ENCODE peak calls at places on chromosomes 1 and 21, in ten cellular contexts. Y is pulmonary artery endothelial cell; M is retina; Z is AG20443; A is activated CD4-positive, CD25-positive, alpha-beta regulatory T cell treated with anti-CD3 and anti-CD28 coated beads, Interleukin-2, amount 50 U/mL, for 72 hours; D is activated naive CD4-positive, alpha-beta T cell; H is stimulated activated CD4-positive, alpha-beta T cell treated with anti-CD3 and anti-CD28 coated beads, TNF-alpha, amount 100 ng/mL, for 4 hours; V is naive thymus-derived CD8-positive, alpha-beta T cell; N is anterior cingulate cortex; L is caudate nucleus. R is an unnamed sample.

GRCh38 chr1:3869751-3870301 is 12.6 kb downstream of the DFFB start:
- DNase-seq in L (no peak), Z (no peak), H (no peak), N (no peak), Y (no peak), D (no peak), M (peak; percentile 42), A (no peak), V (no peak), R (no peak)

GRCh38 chr1:22453181-22453580 is 1.5 kb downstream of the ZBTB40 start:
- DNase-seq in A (no peak), M (no peak), Y (no peak), D (no peak), L (no peak), Z (no peak), V (no peak), N (no peak), H (no peak), R (no peak)

GRCh38 chr1:228081144-228081543 is 1.4 kb upstream of the ARF1 start:
- DNase-seq in H (no peak), Y (no peak), D (no peak), L (no peak), M (no peak), V (no peak), Z (no peak), N (no peak), A (no peak), R (no peak)

GRCh38 chr1:11515403-11516300 is 36.7 kb downstream of the DISP3 start:
- DNase-seq in N (no peak), L (no peak), H (no peak), D (no peak), A (no peak), M (no peak), Z (no peak), V (no peak), Y (no peak), R (no peak)

GRCh38 chr1:238340989-238341388 is 450.3 kb upstream of the ZP4 start:
- DNase-seq in Z (no peak), M (no peak), L (no peak), N (no peak), D (no peak), H (no peak), Y (no peak), A (no peak), V (no peak), R (no peak)

GRCh38 chr1:99788896-99789295 is 22.5 kb upstream of the FRRS1 start:
- DNase-seq in H (no peak), L (no peak), D (no peak), V (no peak), A (no peak), N (no peak), Z (no peak), Y (no peak), M (no peak), R (no peak)

GRCh38 chr1:10161121-10161520 is 49.2 kb upstream of the KIF1B start:
- DNase-seq in Y (no peak), A (no peak), Z (no peak), D (no peak), M (peak; percentile 31), V (no peak), N (peak; percentile 64), L (no peak), H (no peak), R (no peak)

GRCh38 chr1:204503122-204503912 is 8.7 kb upstream of the PIK3C2B start:
- DNase-seq in D (no peak), V (peak; percentile 26), A (no peak), Z (peak; percentile 40), N (no peak), H (no peak), L (no peak), Y (no peak), M (peak; percentile 62), R (peak; percentile 40)

GRCh38 chr1:151839457-151840409 is at the start of gene C2CD4D:
- DNase-seq in V (peak; percentile 43), L (no peak), Z (no peak), N (peak; percentile 89), M (peak; percentile 90), D (no peak), A (peak; percentile 71), Y (no peak), H (peak; percentile 50), R (peak; percentile 56)

GRCh38 chr1:84853743-84854721 is 39.0 kb downstream of the LPAR3 start:
- DNase-seq in N (no peak), L (no peak), D (no peak), Y (peak; percentile 79), A (no peak), Z (peak; percentile 48), H (no peak), V (no peak), M (no peak), R (peak; percentile 23)

GRCh38 chr1:209850342-209850979 is 22.7 kb downstream of the UTP25 start:
- DNase-seq in Y (peak; percentile 27), D (no peak), H (no peak), N (peak; percentile 76), V (peak; percentile 11), Z (peak; percentile 65), L (no peak), A (no peak), M (peak; percentile 16), R (no peak)

GRCh38 chr21:14528815-14529214 is 17.3 kb downstream of the SAMSN1 start:
- DNase-seq in H (no peak), N (no peak), D (no peak), M (no peak), A (no peak), V (no peak), L (no peak), Z (no peak), Y (no peak), R (no peak)

GRCh38 chr1:45930258-45931150 is 127.1 kb downstream of the MAST2 start:
- DNase-seq in A (no peak), V (no peak), H (no peak), Z (no peak), D (no peak), L (no peak), M (no peak), Y (no peak), N (no peak), R (no peak)

GRCh38 chr1:168465942-168466702 is 77.7 kb downstream of the XCL2 start:
- DNase-seq in V (peak; percentile 2), L (no peak), N (no peak), Z (no peak), M (no peak), H (peak; percentile 22), D (no peak), Y (no peak), A (no peak), R (no peak)

GRCh38 chr1:92446546-92446945 is 40.2 kb downstream of the GFI1 start:
- DNase-seq in A (no peak), L (no peak), M (no peak), V (no peak), H (no peak), Y (no peak), Z (peak; percentile 36), D (no peak), N (no peak), R (no peak)

GRCh38 chr21:45376459-45377324 is 28.3 kb upstream of the COL18A1 start:
- DNase-seq in A (no peak), Y (no peak), Z (no peak), V (no peak), L (no peak), D (no peak), N (no peak), M (no peak), H (no peak), R (no peak)

GRCh38 chr1:157955860-157956259 is 37.6 kb upstream of the KIRREL1 start:
- DNase-seq in A (no peak), M (no peak), Y (no peak), N (no peak), L (no peak), D (no peak), Z (no peak), V (no peak), H (no peak), R (no peak)

GRCh38 chr1:20483833-20484525 is 2.0 kb downstream of the CAMK2N1 start:
- DNase-seq in N (peak; percentile 66), Y (no peak), L (no peak), H (no peak), V (no peak), D (no peak), Z (peak; percentile 33), M (peak; percentile 90), A (no peak), R (no peak)

R was measured in effector CD4-positive, alpha-beta T cell.